ENCODE peak calls at places on chromosomes 7 and 10, in eight cellular contexts. F is endothelial cell; A is activated CD8-positive, alpha-beta memory T cell treated with anti-CD3 and anti-CD28 coated beads for 48 hours; V is aorta; P is germinal center; K is cardiac septum; Q is NCI-H524; J is CD4-positive, alpha-beta T cell. S is an unnamed sample.
A peak's percentile ranks its signal among the peaks of the same experiment; 100 is the strongest.

GRCh38 chr7:147013820-147014219 is 897.2 kb downstream of the CNTNAP2 start:
- DNase-seq in F (no peak), A (no peak), V (no peak), P (no peak), K (no peak), Q (no peak), J (no peak), S (no peak)

GRCh38 chr10:119818889-119819270 is 53.8 kb downstream of the MCMBP start:
- DNase-seq in F (no peak), A (no peak), V (no peak), P (no peak), K (no peak), Q (no peak), J (no peak), S (no peak)

GRCh38 chr10:15313844-15314243 is 57.2 kb downstream of the FAM171A1 start:
- DNase-seq in F (peak; percentile 52), A (no peak), V (no peak), P (no peak), K (no peak), Q (no peak), J (no peak), S (no peak)

GRCh38 chr10:81575007-81575406 is 300.0 kb upstream of the NRG3 start:
- DNase-seq in F (no peak), A (no peak), V (no peak), P (no peak), K (no peak), Q (peak; percentile 33), J (no peak), S (no peak)

GRCh38 chr7:42407828-42408227 is 170.8 kb upstream of the GLI3 start:
- DNase-seq in F (no peak), A (no peak), V (no peak), P (no peak), K (no peak), Q (no peak), J (no peak), S (no peak)

GRCh38 chr7:29564455-29565185 is 985 bp downstream of the PRR15 start:
- DNase-seq in F (peak; percentile 72), A (peak; percentile 2), V (peak; percentile 75), P (peak; percentile 53), K (no peak), Q (no peak), J (no peak), S (peak; percentile 46)

GRCh38 chr10:103676058-103676785 is 179.2 kb downstream of the SH3PXD2A start:
- DNase-seq in F (no peak), A (no peak), V (no peak), P (no peak), K (no peak), Q (no peak), J (no peak), S (no peak)

GRCh38 chr10:121900443-121901174 is 27.2 kb downstream of the ATE1 start:
- DNase-seq in F (peak; percentile 34), A (no peak), V (no peak), P (peak; percentile 49), K (no peak), Q (no peak), J (no peak), S (peak; percentile 67)

GRCh38 chr10:17835688-17836087 is 26.5 kb downstream of the MRC1 start:
- DNase-seq in F (no peak), A (no peak), V (no peak), P (no peak), K (no peak), Q (no peak), J (no peak), S (no peak)

GRCh38 chr7:144397086-144397485 is 6.4 kb downstream of the NOBOX start:
- DNase-seq in F (no peak), A (no peak), V (no peak), P (no peak), K (no peak), Q (no peak), J (no peak), S (no peak)

GRCh38 chr7:139630643-139631519 is 107.4 kb downstream of the CLEC2L start:
- DNase-seq in F (no peak), A (no peak), V (no peak), P (no peak), K (no peak), Q (no peak), J (no peak), S (no peak)

GRCh38 chr7:21771906-21772610 is 173.6 kb downstream of the CDCA7L start:
- DNase-seq in F (peak; percentile 10), A (no peak), V (no peak), P (no peak), K (no peak), Q (no peak), J (no peak), S (no peak)

GRCh38 chr7:127486654-127487053 is 94.1 kb upstream of the ZNF800 start:
- DNase-seq in F (no peak), A (no peak), V (no peak), P (no peak), K (no peak), Q (no peak), J (no peak), S (no peak)